ENCODE peak calls at places on chromosomes 4 and X, in six cellular contexts. A, Q, V, B, N and F are unnamed samples. For H3K4me1, the result is how much of the 10 kb centered on the place peaks cover.

GRCh38 chr4:83221897-83222441 is 62.6 kb downstream of the COQ2 start:
- DNase-seq in A (no peak), Q (no peak), V (no peak), B (no peak), N (no peak), F (no peak)

GRCh38 chr4:98746936-98747658 is 88.7 kb upstream of the TSPAN5 start:
- DNase-seq in A (no peak), Q (no peak), V (peak), B (no peak), N (peak), F (no peak)

GRCh38 chrX:146433771-146434170 is 375.8 kb upstream of the CXorf51B start:
- DNase-seq in A (no peak), Q (no peak), V (no peak), B (no peak), N (no peak), F (no peak)

GRCh38 chr4:20623936-20624335 is 76.3 kb upstream of the PACRGL start:
- DNase-seq in A (no peak), Q (no peak), V (no peak), B (no peak), N (no peak), F (no peak)

GRCh38 chr4:76658231-76659102 is 223.4 kb downstream of the SHROOM3 start:
- DNase-seq in A (no peak), Q (no peak), V (peak), B (no peak), N (no peak), F (no peak)

GRCh38 chrX:22276781-22277180 is 4.1 kb downstream of the CBLL2 start:
- DNase-seq in A (no peak), Q (no peak), V (peak), B (no peak), N (no peak), F (no peak)

GRCh38 chr4:3346146-3346545 is 53.3 kb downstream of the RGS12 start:
- DNase-seq in A (no peak), Q (no peak), V (peak), B (peak), N (peak), F (peak)

GRCh38 chrX:55451990-55452824 is at the start of gene MAGEH1:
- DNase-seq in A (peak), Q (peak), V (peak), B (peak), N (peak), F (peak)

GRCh38 chrX:43655961-43656494 is at the start of gene MAOA:
- DNase-seq in A (peak), Q (peak), V (no peak), B (peak), N (peak), F (peak)

GRCh38 chrX:106791495-106791894 is 11.0 kb upstream of the TBC1D8B start:
- DNase-seq in A (no peak), Q (no peak), V (no peak), B (no peak), N (peak), F (no peak)

GRCh38 chrX:3962511-3963350 is 249.3 kb upstream of the PRKX start:
- DNase-seq in A (no peak), Q (no peak), V (no peak), B (no peak), N (peak), F (peak)

GRCh38 chr4:115154826-115155225 is 41.4 kb upstream of the NDST4 start:
- DNase-seq in A (no peak), Q (no peak), V (no peak), B (no peak), N (no peak), F (no peak)

GRCh38 chr4:77481856-77482255 is 123.8 kb upstream of the CXCL13 start:
- DNase-seq in A (no peak), Q (no peak), V (peak), B (no peak), N (no peak), F (no peak)

GRCh38 chr4:139042981-139043460 is 27.4 kb downstream of the NOCT start:
- DNase-seq in A (no peak), Q (no peak), V (no peak), B (no peak), N (no peak), F (no peak)

GRCh38 chr4:102850373-102850772 is 18.4 kb upstream of the CISD2 start:
- DNase-seq in A (no peak), Q (no peak), V (no peak), B (no peak), N (no peak), F (no peak)

GRCh38 chr4:173174184-173175156 is 5.9 kb downstream of the GALNT7 start:
- DNase-seq in A (no peak), Q (no peak), V (no peak), B (no peak), N (no peak), F (peak)

GRCh38 chr4:23022032-23022431 is 329.3 kb downstream of the GBA3 start:
- DNase-seq in A (no peak), Q (no peak), V (peak), B (no peak), N (no peak), F (no peak)

GRCh38 chrX:112851806-112852205 is 11.2 kb upstream of the AMOT start:
- DNase-seq in A (no peak), Q (no peak), V (peak), B (peak), N (peak), F (no peak)

GRCh38 chr4:6250235-6250983 is 19.2 kb upstream of the WFS1 start:
- DNase-seq in A (no peak), Q (no peak), V (peak), B (peak), N (peak), F (no peak)

GRCh38 chrX:124651031-124651430 is 304.7 kb downstream of the SH2D1A start:
- DNase-seq in A (no peak), Q (no peak), V (no peak), B (no peak), N (no peak), F (no peak)

GRCh38 chr4:94548571-94548970 is 96.8 kb downstream of the PDLIM5 start:
- DNase-seq in A (no peak), Q (no peak), V (peak), B (peak), N (peak), F (no peak)

GRCh38 chr4:70269674-70270073 is 27.3 kb downstream of the CSN3 start:
- DNase-seq in A (no peak), Q (no peak), V (no peak), B (no peak), N (peak), F (no peak)

GRCh38 chr4:87478732-87479250 is 50.4 kb downstream of the SPARCL1 start:
- DNase-seq in A (no peak), Q (no peak), V (no peak), B (no peak), N (no peak), F (no peak)

GRCh38 chr4:17544205-17544604 is 29.2 kb downstream of the CLRN2 start:
- DNase-seq in A (no peak), Q (no peak), V (no peak), B (no peak), N (no peak), F (no peak)

GRCh38 chr4:146975535-146975934 is 29.9 kb upstream of the TTC29 start:
- DNase-seq in A (no peak), Q (no peak), V (no peak), B (no peak), N (no peak), F (no peak)

GRCh38 chr4:76809594-76810305 is 88.2 kb downstream of the SOWAHB start:
- DNase-seq in A (no peak), Q (no peak), V (peak), B (no peak), N (no peak), F (no peak)

GRCh38 chr4:20625460-20625859 is 74.8 kb upstream of the PACRGL start:
- DNase-seq in A (no peak), Q (peak), V (no peak), B (peak), N (no peak), F (no peak)

GRCh38 chr4:145868637-145869409 is 69.8 kb downstream of the ZNF827 start:
- DNase-seq in A (no peak), Q (no peak), V (no peak), B (no peak), N (peak), F (no peak)

GRCh38 chr4:14180983-14181601 is 553.6 kb upstream of the BOD1L1 start:
- DNase-seq in A (no peak), Q (no peak), V (peak), B (no peak), N (no peak), F (peak)

GRCh38 chr4:128955751-128956150 is 137.6 kb downstream of the SCLT1 start:
- DNase-seq in A (no peak), Q (no peak), V (no peak), B (no peak), N (no peak), F (no peak)

GRCh38 chrX:42398967-42399631 is 378.9 kb downstream of the PPP1R2C start:
- DNase-seq in A (no peak), Q (no peak), V (no peak), B (no peak), N (no peak), F (no peak)

GRCh38 chrX:148070504-148070877 is 89.4 kb downstream of the FMR1NB start:
- DNase-seq in A (no peak), Q (no peak), V (no peak), B (no peak), N (no peak), F (no peak)

DNA sequence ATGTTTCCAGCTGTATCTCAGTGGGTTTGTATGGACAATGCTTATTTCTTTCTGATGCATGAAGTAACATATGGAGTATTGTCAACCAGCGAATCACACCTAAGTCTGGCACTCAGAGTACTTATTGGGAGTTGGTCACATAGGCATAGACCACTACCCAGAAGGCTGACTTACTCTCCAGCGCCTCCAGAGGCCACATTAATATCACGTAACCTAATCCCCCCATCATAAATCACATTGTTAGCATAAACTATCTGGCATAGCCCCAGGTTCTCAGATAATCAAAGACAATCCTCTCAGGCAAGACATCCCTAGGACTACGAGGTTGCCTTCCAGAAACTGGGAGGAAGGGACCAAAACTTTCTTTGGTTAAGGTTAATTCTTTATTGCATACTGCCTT is 560.5 kb upstream of the PABPC4L start:
- DNase-seq in A (no peak), Q (no peak), V (no peak), B (no peak), N (no peak), F (no peak)
- TF ChIP-seq CTCF in A (no peak), Q (no peak), V (no peak), B (no peak), N (no peak), F (no peak)

GRCh38 chr4:153476829-153477574 is 10.8 kb downstream of the TMEM131L start:
- DNase-seq in A (no peak), Q (no peak), V (no peak), B (no peak), N (no peak), F (no peak)

GRCh38 chr4:153479118-153479517 is 13.0 kb downstream of the TMEM131L start:
- DNase-seq in A (no peak), Q (no peak), V (no peak), B (no peak), N (no peak), F (no peak)

GRCh38 chr4:153472122-153473037 is 6.2 kb downstream of the TMEM131L start:
- DNase-seq in A (no peak), Q (no peak), V (no peak), B (no peak), N (no peak), F (no peak)

GRCh38 chr4:153471691-153472080 is 5.5 kb downstream of the TMEM131L start:
- DNase-seq in A (no peak), Q (no peak), V (no peak), B (no peak), N (no peak), F (peak)

DNA sequence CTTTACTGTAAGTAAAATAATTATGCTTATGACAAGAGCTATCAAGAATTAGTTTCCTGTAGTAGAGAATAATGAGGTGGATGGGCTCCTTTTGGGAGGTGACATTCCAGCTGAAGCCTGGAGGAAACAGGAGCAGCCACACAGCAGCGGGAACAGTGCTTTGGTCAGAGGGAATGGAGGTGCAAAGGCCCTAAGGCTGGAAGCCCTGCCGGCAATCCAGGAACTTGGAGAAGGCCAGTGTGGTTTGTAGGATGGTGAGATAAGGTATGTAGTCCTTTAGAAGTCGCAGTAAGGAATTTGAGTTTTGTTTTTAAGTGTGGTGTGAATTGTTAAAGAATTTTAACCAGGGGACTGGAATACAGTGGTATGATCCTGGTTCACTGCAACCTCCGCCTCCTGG is 8.1 kb downstream of the TMEM131L start:
- DNase-seq in A (no peak), Q (no peak), V (no peak), B (no peak), N (no peak), F (no peak)
- H3K4me1 ChIP-seq in A (under half), Q (half or more), V (under half), B (under half), N (under half), F (under half)

GRCh38 chr4:59664771-59665170 is 1535.4 kb upstream of the ADGRL3 start:
- DNase-seq in A (no peak), Q (no peak), V (no peak), B (no peak), N (no peak), F (no peak)
- TF ChIP-seq CTCF in A (no peak), Q (no peak), V (no peak), B (no peak), N (no peak), F (no peak)

GRCh38 chr4:185782523-185782922 is 29.5 kb downstream of the SORBS2 start:
- DNase-seq in A (no peak), Q (no peak), V (peak), B (no peak), N (no peak), F (no peak)
- H3K4me1 ChIP-seq in A (under half), Q (under half), V (under half), B (under half), N (under half), F (half or more)

DNA sequence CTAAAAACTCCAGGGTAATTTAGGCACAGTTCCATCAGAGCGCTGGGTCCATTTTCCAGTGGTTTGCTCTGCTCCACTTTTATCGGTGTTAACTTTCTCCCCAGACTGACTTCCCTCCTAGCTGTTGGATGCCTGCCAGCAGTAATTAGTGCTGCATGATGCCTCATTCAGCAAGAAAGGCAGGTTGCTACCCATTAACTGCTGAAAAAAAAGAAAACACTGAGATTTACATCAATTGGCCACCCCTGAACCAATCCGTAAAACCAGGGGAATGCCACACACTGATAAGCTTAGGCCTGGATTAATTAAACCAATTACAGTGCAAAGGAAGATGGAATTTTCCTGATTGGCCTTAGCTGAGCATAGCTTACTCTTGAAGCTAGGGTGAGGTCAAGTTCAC is 182.4 kb upstream of the CXXC4 start:
- DNase-seq in A (no peak), Q (no peak), V (peak), B (no peak), N (peak), F (peak)
- TF ChIP-seq CTCF in A (no peak), Q (no peak), V (no peak), B (no peak), N (no peak), F (no peak)

DNA sequence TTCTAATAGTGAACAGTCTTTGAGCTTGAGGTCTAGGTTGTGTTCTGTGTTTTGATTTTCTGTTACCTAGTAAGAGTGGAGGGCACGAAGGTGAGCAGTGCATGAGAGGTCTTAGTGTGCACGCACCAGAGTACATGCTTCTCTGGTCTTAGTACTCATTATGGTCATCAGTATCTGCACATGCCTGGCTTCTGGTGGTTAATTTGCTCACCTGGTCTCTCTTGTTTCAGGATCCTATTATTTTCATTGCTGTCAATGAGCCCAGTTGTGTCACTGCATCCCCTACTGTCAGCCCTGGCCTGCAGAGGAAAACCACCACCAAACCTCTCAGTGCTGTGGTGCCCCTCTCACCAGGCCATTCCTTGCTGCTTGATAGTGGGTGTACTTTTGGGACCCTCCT is 54.8 kb downstream of the NSUN7 start:
- DNase-seq in A (no peak), Q (no peak), V (no peak), B (no peak), N (no peak), F (no peak)
- H3K4me1 ChIP-seq in A (under half), Q (under half), V (under half), B (under half), N (under half), F (under half)

GRCh38 chr4:111802191-111802590 is 343.1 kb upstream of the FAM241A start:
- DNase-seq in A (no peak), Q (no peak), V (no peak), B (no peak), N (no peak), F (no peak)

GRCh38 chr4:111807556-111807955 is 337.7 kb upstream of the FAM241A start:
- DNase-seq in A (no peak), Q (no peak), V (no peak), B (no peak), N (peak), F (no peak)

GRCh38 chr4:111808174-111808573 is 337.1 kb upstream of the FAM241A start:
- DNase-seq in A (no peak), Q (no peak), V (no peak), B (no peak), N (no peak), F (no peak)

GRCh38 chr4:111811661-111812060 is 333.6 kb upstream of the FAM241A start:
- DNase-seq in A (no peak), Q (no peak), V (no peak), B (no peak), N (no peak), F (no peak)

DNA sequence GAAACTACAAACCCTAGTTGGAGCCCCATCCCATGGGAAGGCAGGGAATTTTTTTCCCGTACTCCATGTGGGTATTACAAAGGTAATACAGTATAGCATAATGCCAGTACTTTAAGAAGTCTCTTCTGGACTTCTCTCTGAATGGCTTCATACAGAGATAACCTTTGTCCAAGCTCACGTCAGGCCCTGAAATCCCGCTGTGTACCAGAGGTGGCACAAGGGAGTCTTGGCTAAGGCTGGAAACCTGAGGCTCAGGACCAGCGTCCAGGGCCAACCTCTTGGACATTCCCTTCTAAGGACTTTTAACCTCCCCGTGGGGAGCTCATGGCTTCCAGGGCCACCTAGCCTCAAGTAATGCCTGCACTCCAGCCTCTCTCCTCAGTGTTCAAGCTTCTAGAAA is 338.9 kb upstream of the FAM241A start:
- DNase-seq in A (no peak), Q (no peak), V (no peak), B (no peak), N (peak), F (no peak)
- TF ChIP-seq CTCF in A (no peak), Q (no peak), V (no peak), B (no peak), N (no peak), F (no peak)

GRCh38 chr4:113064244-113064643 is 14.8 kb downstream of the ANK2 start:
- DNase-seq in A (no peak), Q (no peak), V (no peak), B (no peak), N (peak), F (peak)
- H3K4me1 ChIP-seq in A (under half), Q (under half), V (under half), B (under half), N (under half), F (under half)